ENCODE peak calls at places on chromosomes 7 and 10, in six cellular contexts. One of them, this sample, is unnamed.

GRCh38 chr10:34094146-34094696 is 720.9 kb downstream of the PARD3 start:
- DNase-seq in IMR-90: no peak
- DNase-seq in neural progenitor cell: no peak
- DNase-seq in HCT116: no peak
- DNase-seq in PC-3: no peak
- DNase-seq in fibroblast of lung: no peak
- DNase-seq in this sample: no peak

GRCh38 chr10:119505131-119505551 is 37.4 kb downstream of the RGS10 start:
- DNase-seq in fibroblast of lung: no peak
- DNase-seq in HCT116: no peak
- DNase-seq in neural progenitor cell: peak; percentile 30
- DNase-seq in IMR-90: no peak
- DNase-seq in PC-3: no peak
- DNase-seq in this sample: peak; percentile 59

GRCh38 chr10:32056136-32057040 is at the start of gene KIF5B:
- DNase-seq in HCT116: peak; percentile 60
- DNase-seq in PC-3: peak; percentile 80
- DNase-seq in IMR-90: peak; percentile 81
- DNase-seq in neural progenitor cell: peak; percentile 96
- DNase-seq in fibroblast of lung: peak; percentile 79
- DNase-seq in this sample: peak; percentile 96

GRCh38 chr10:74922921-74923320 is 96.5 kb downstream of the KAT6B start:
- DNase-seq in fibroblast of lung: peak; percentile 58
- DNase-seq in IMR-90: peak; percentile 52
- DNase-seq in PC-3: peak; percentile 100
- DNase-seq in HCT116: no peak
- DNase-seq in neural progenitor cell: no peak
- DNase-seq in this sample: no peak

GRCh38 chr7:150736864-150737263 is 354 bp upstream of the GIMAP5 start:
- DNase-seq in IMR-90: no peak
- DNase-seq in fibroblast of lung: no peak
- DNase-seq in neural progenitor cell: no peak
- DNase-seq in PC-3: no peak
- DNase-seq in HCT116: no peak
- DNase-seq in this sample: no peak

GRCh38 chr7:23645822-23646221 is 34.2 kb upstream of the FAM221A start:
- DNase-seq in fibroblast of lung: no peak
- DNase-seq in PC-3: no peak
- DNase-seq in neural progenitor cell: no peak
- DNase-seq in HCT116: no peak
- DNase-seq in IMR-90: no peak
- DNase-seq in this sample: no peak

GRCh38 chr10:122161795-122162194 is 109.3 kb upstream of the BTBD16 start:
- DNase-seq in PC-3: no peak
- DNase-seq in neural progenitor cell: no peak
- DNase-seq in fibroblast of lung: no peak
- DNase-seq in HCT116: no peak
- DNase-seq in IMR-90: no peak
- DNase-seq in this sample: peak; percentile 22

GRCh38 chr7:16268821-16269768 is 152.2 kb downstream of the CRPPA start:
- DNase-seq in IMR-90: peak; percentile 83
- DNase-seq in fibroblast of lung: peak; percentile 96
- DNase-seq in HCT116: peak; percentile 72
- DNase-seq in neural progenitor cell: no peak
- DNase-seq in PC-3: peak; percentile 81
- DNase-seq in this sample: no peak

GRCh38 chr10:36779238-36779846 is 346.1 kb upstream of the ANKRD30A start:
- DNase-seq in PC-3: peak; percentile 100
- DNase-seq in fibroblast of lung: peak; percentile 51
- DNase-seq in HCT116: no peak
- DNase-seq in neural progenitor cell: peak; percentile 71
- DNase-seq in IMR-90: peak; percentile 81
- DNase-seq in this sample: no peak

GRCh38 chr7:90236890-90237289 is 8.1 kb upstream of the CFAP69 start:
- DNase-seq in neural progenitor cell: peak; percentile 51
- DNase-seq in PC-3: no peak
- DNase-seq in fibroblast of lung: no peak
- DNase-seq in IMR-90: no peak
- DNase-seq in HCT116: no peak
- DNase-seq in this sample: no peak

GRCh38 chr7:155804431-155804831 is 7.8 kb downstream of the SHH start:
- DNase-seq in HCT116: no peak
- DNase-seq in PC-3: no peak
- DNase-seq in fibroblast of lung: no peak
- DNase-seq in neural progenitor cell: peak; percentile 69
- DNase-seq in IMR-90: no peak
- DNase-seq in this sample: peak; percentile 53

GRCh38 chr7:155806096-155806871 is 6.0 kb downstream of the SHH start:
- DNase-seq in PC-3: no peak
- DNase-seq in IMR-90: no peak
- DNase-seq in fibroblast of lung: no peak
- DNase-seq in HCT116: no peak
- DNase-seq in neural progenitor cell: peak; percentile 61
- DNase-seq in this sample: peak; percentile 78

GRCh38 chr7:155803418-155804376 is 8.6 kb downstream of the SHH start:
- DNase-seq in HCT116: no peak
- DNase-seq in neural progenitor cell: peak; percentile 74
- DNase-seq in PC-3: peak; percentile 53
- DNase-seq in IMR-90: no peak
- DNase-seq in fibroblast of lung: peak; percentile 12
- DNase-seq in this sample: peak; percentile 89

GRCh38 chr7:155805826-155806095 is 6.5 kb downstream of the SHH start:
- DNase-seq in HCT116: no peak
- DNase-seq in fibroblast of lung: no peak
- DNase-seq in IMR-90: no peak
- DNase-seq in neural progenitor cell: no peak
- DNase-seq in PC-3: no peak
- DNase-seq in this sample: peak; percentile 74

DNA sequence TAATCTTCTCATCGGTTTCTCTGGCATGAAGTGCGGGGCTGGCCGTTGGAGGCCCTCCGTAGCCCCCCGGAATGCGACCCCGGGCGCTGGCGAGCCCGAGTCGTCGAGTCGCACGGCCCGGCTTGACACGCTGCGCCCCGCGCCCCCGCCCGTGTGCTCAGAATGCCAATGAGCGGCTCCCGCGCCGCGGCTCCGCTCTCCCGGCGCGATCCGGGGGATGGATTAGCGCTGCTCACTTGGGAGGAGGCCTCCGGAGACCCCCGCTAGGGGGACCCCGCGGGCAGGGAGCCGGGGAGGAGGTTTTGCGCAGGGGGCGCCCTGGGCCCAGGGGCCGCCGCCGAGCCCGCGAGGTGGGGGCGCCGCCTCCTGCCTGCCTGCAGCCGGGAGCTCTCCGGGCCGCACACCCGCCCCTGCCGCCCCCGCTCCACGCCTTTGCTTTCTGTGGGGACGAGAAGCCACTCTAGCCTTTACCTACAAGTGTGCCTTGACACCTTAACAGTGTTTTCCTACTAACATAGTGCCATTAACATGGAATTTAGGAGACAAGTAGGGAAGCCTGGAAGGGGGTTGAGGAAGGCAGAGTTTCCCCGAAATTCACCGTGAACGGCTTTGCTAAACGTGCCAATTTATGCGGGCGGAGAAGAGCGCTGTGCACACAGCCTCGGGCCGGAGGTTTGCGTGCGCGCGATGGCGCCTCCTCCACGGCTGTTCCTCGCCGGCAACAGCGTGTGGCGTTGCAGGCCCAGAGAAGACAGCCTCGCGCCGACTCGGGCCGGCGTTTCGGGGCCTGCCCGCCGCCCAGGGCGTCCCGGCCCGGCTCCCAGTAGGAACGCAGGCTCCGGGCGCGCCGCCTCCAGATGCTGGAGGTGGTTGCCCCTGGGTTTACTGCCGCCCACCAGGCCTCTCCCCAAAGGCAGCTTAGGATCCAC is 7.1 kb downstream of the SHH start:
- DNase-seq in HCT116: no peak
- DNase-seq in PC-3: peak; percentile 76
- DNase-seq in IMR-90: peak; percentile 65
- DNase-seq in fibroblast of lung: peak; percentile 74
- DNase-seq in neural progenitor cell: peak; percentile 93
- DNase-seq in this sample: peak; percentile 85
- TF ChIP-seq CTCF in HCT116: peak; percentile 72
- TF ChIP-seq CTCF in PC-3: peak; percentile 56
- TF ChIP-seq CTCF in IMR-90: peak; percentile 60
- TF ChIP-seq CTCF in fibroblast of lung: peak; percentile 46
- TF ChIP-seq CTCF in neural progenitor cell: peak; percentile 70
- TF ChIP-seq CTCF in this sample: peak; percentile 30

GRCh38 chr10:61896854-61897661 is 4.4 kb upstream of the ARID5B start:
- DNase-seq in IMR-90: peak; percentile 27
- DNase-seq in PC-3: peak; percentile 91
- DNase-seq in fibroblast of lung: peak; percentile 66
- DNase-seq in HCT116: peak; percentile 80
- DNase-seq in neural progenitor cell: peak; percentile 80
- DNase-seq in this sample: peak; percentile 85
- H3K9ac ChIP-seq in IMR-90: no peak overlapping the region
- H3K9ac ChIP-seq in PC-3: no peak overlapping the region
- H3K9ac ChIP-seq in fibroblast of lung: no peak overlapping the region
- H3K9ac ChIP-seq in HCT116: peak overlapping the region; percentile 19
- H3K9ac ChIP-seq in neural progenitor cell: no peak overlapping the region
- H3K9ac ChIP-seq in this sample: peak overlapping the region; percentile 57

GRCh38 chr7:99011341-99011705 is 132.6 kb downstream of the SMURF1 start:
- DNase-seq in PC-3: no peak
- DNase-seq in HCT116: no peak
- DNase-seq in fibroblast of lung: no peak
- DNase-seq in neural progenitor cell: no peak
- DNase-seq in IMR-90: no peak
- DNase-seq in this sample: peak; percentile 77
- H3K4me1 ChIP-seq in PC-3: no peaks in the 10 kb centered on the region
- H3K4me1 ChIP-seq in HCT116: no peaks in the 10 kb centered on the region
- H3K4me1 ChIP-seq in fibroblast of lung: no peaks in the 10 kb centered on the region
- H3K4me1 ChIP-seq in neural progenitor cell: no peaks in the 10 kb centered on the region
- H3K4me1 ChIP-seq in IMR-90: no peaks in the 10 kb centered on the region
- H3K4me1 ChIP-seq in this sample: no peaks in the 10 kb centered on the region

GRCh38 chr7:147079083-147079482 is 962.5 kb downstream of the CNTNAP2 start:
- DNase-seq in HCT116: no peak
- DNase-seq in neural progenitor cell: no peak
- DNase-seq in IMR-90: no peak
- DNase-seq in PC-3: no peak
- DNase-seq in fibroblast of lung: no peak
- DNase-seq in this sample: no peak

GRCh38 chr7:147081117-147081516 is 964.5 kb downstream of the CNTNAP2 start:
- DNase-seq in HCT116: no peak
- DNase-seq in fibroblast of lung: no peak
- DNase-seq in IMR-90: no peak
- DNase-seq in neural progenitor cell: no peak
- DNase-seq in PC-3: no peak
- DNase-seq in this sample: no peak

DNA sequence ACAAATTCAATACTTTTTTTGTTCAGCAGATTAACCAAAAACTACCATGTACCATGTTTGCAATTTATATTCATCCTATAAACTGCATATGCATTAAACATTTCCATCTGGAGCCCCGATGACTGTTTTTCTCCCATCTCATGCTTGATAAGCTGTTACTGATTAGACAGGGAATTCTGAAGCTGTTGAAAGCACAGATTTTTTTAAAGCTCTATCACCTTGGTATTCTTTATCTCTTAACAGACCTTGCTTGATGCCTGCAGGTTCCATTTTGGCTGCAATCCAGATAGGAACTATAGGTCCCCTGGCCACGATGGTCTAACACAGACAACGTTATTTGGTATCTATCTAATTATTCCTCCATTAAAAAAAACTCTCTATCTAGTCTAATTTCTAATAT is 961.7 kb downstream of the CNTNAP2 start:
- DNase-seq in PC-3: no peak
- DNase-seq in HCT116: no peak
- DNase-seq in fibroblast of lung: no peak
- DNase-seq in neural progenitor cell: no peak
- DNase-seq in IMR-90: no peak
- DNase-seq in this sample: no peak
- TF ChIP-seq CTCF in PC-3: no peak
- TF ChIP-seq CTCF in HCT116: no peak
- TF ChIP-seq CTCF in fibroblast of lung: no peak
- TF ChIP-seq CTCF in neural progenitor cell: no peak
- TF ChIP-seq CTCF in IMR-90: no peak
- TF ChIP-seq CTCF in this sample: no peak

GRCh38 chr7:143978585-143978984 is 21.5 kb upstream of the OR6B1 start:
- DNase-seq in IMR-90: no peak
- DNase-seq in PC-3: peak; percentile 44
- DNase-seq in HCT116: no peak
- DNase-seq in neural progenitor cell: no peak
- DNase-seq in fibroblast of lung: no peak
- DNase-seq in this sample: no peak
- H3K9ac ChIP-seq in IMR-90: no peak overlapping the region
- H3K9ac ChIP-seq in PC-3: no peak overlapping the region
- H3K9ac ChIP-seq in HCT116: no peak overlapping the region
- H3K9ac ChIP-seq in neural progenitor cell: no peak overlapping the region
- H3K9ac ChIP-seq in fibroblast of lung: no peak overlapping the region
- H3K9ac ChIP-seq in this sample: no peak overlapping the region

GRCh38 chr10:71264345-71265200 is 52.2 kb downstream of the UNC5B start:
- DNase-seq in fibroblast of lung: peak; percentile 31
- DNase-seq in IMR-90: peak; percentile 19
- DNase-seq in neural progenitor cell: no peak
- DNase-seq in PC-3: no peak
- DNase-seq in HCT116: no peak
- DNase-seq in this sample: no peak
- H3K4me1 ChIP-seq in fibroblast of lung: peaks cover 21% of the 10 kb centered on the region
- H3K4me1 ChIP-seq in IMR-90: peaks cover 35% of the 10 kb centered on the region
- H3K4me1 ChIP-seq in neural progenitor cell: peaks cover 45% of the 10 kb centered on the region
- H3K4me1 ChIP-seq in PC-3: no peaks in the 10 kb centered on the region
- H3K4me1 ChIP-seq in HCT116: peaks cover 34% of the 10 kb centered on the region
- H3K4me1 ChIP-seq in this sample: peaks cover 29% of the 10 kb centered on the region

DNA sequence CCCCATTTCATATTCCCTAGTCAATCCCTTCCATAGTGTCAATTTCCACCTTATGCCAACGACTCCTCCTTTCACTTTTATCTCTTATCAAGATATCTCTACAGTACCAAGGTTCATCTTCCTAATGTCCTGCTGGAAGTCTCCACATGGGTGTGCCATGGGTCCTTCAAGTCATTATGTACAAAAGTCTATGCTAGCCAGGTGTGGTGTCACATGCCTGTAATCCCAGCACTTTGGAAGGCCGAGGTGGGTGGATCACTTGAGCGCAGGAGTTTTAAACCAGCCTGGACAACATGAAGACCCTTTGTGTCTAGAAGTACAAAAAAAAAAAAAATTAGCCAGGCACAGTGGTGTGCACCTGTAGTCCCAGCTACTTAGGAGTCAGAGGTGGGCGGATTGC is 47.6 kb downstream of the PRTFDC1 start:
- DNase-seq in neural progenitor cell: no peak
- DNase-seq in fibroblast of lung: no peak
- DNase-seq in PC-3: no peak
- DNase-seq in IMR-90: no peak
- DNase-seq in HCT116: no peak
- DNase-seq in this sample: no peak
- TF ChIP-seq CTCF in neural progenitor cell: no peak
- TF ChIP-seq CTCF in fibroblast of lung: no peak
- TF ChIP-seq CTCF in PC-3: no peak
- TF ChIP-seq CTCF in IMR-90: no peak
- TF ChIP-seq CTCF in HCT116: no peak
- TF ChIP-seq CTCF in this sample: no peak

GRCh38 chr10:25487266-25487665 is 312.5 kb downstream of the GPR158 start:
- DNase-seq in PC-3: no peak
- DNase-seq in fibroblast of lung: no peak
- DNase-seq in HCT116: no peak
- DNase-seq in IMR-90: no peak
- DNase-seq in neural progenitor cell: no peak
- DNase-seq in this sample: no peak
- H3K9ac ChIP-seq in PC-3: no peak overlapping the region
- H3K9ac ChIP-seq in fibroblast of lung: no peak overlapping the region
- H3K9ac ChIP-seq in HCT116: no peak overlapping the region
- H3K9ac ChIP-seq in IMR-90: no peak overlapping the region
- H3K9ac ChIP-seq in neural progenitor cell: no peak overlapping the region
- H3K9ac ChIP-seq in this sample: no peak overlapping the region

This sample was measured in kidney.